ENCODE peak calls at places on chromosomes 4 and X, in ten cellular contexts. G is ovary, I is kidney, P is GM12865, H is IMR-90, D is testis, X is fibroblast of pulmonary artery, Z is bronchial epithelial cell, K is astrocyte, F is A549. C is an unnamed sample.
A peak's percentile ranks its signal among the peaks of the same experiment; 100 is the strongest.

GRCh38 chr4:102036619-102037376 is 246.3 kb downstream of the BANK1 start:
- DNase-seq in G (no peak), I (no peak), P (no peak), H (peak; percentile 25), D (no peak), X (peak; percentile 34), Z (peak; percentile 41), K (peak; percentile 29), F (no peak), C (no peak)

GRCh38 chrX:119826399-119826959 is 26.3 kb downstream of the UPF3B start:
- DNase-seq in G (no peak), I (no peak), P (peak; percentile 32), H (peak; percentile 39), D (no peak), X (peak; percentile 40), Z (peak; percentile 9), K (peak; percentile 15), F (no peak), C (no peak)

GRCh38 chr4:24808955-24809354 is 13.6 kb downstream of the SOD3 start:
- DNase-seq in G (no peak), I (no peak), P (no peak), H (no peak), D (no peak), X (no peak), Z (no peak), K (no peak), F (no peak), C (no peak)

GRCh38 chr4:1549638-1550035 is 134.5 kb downstream of the FAM53A start:
- DNase-seq in G (no peak), I (peak; percentile 64), P (no peak), H (no peak), D (no peak), X (no peak), Z (no peak), K (no peak), F (no peak), C (no peak)

GRCh38 chr4:156941940-156942548 is 29.6 kb downstream of the PDGFC start:
- DNase-seq in G (peak; percentile 47), I (no peak), P (no peak), H (peak; percentile 97), D (peak; percentile 17), X (peak; percentile 93), Z (peak; percentile 94), K (peak; percentile 95), F (peak; percentile 11), C (peak; percentile 85)

GRCh38 chr4:183659919-183660318 is 826 bp downstream of the TRAPPC11 start:
- DNase-seq in G (no peak), I (no peak), P (peak; percentile 5), H (peak; percentile 7), D (no peak), X (no peak), Z (peak; percentile 17), K (no peak), F (no peak), C (no peak)

GRCh38 chr4:48370260-48371134 is 29.2 kb downstream of the SLAIN2 start:
- DNase-seq in G (no peak), I (no peak), P (peak; percentile 49), H (no peak), D (no peak), X (no peak), Z (no peak), K (no peak), F (no peak), C (no peak)

GRCh38 chr4:113383111-113383785 is 333.8 kb downstream of the ANK2 start:
- DNase-seq in G (no peak), I (no peak), P (no peak), H (peak; percentile 67), D (no peak), X (peak; percentile 98), Z (no peak), K (peak; percentile 82), F (no peak), C (no peak)

GRCh38 chrX:41022579-41022978 is 62.7 kb upstream of the USP9X start:
- DNase-seq in G (no peak), I (no peak), P (no peak), H (peak; percentile 38), D (no peak), X (peak; percentile 46), Z (peak; percentile 84), K (peak; percentile 39), F (no peak), C (no peak)

GRCh38 chr4:81690871-81691270 is 219.2 kb upstream of the RASGEF1B start:
- DNase-seq in G (no peak), I (no peak), P (no peak), H (no peak), D (no peak), X (no peak), Z (no peak), K (no peak), F (no peak), C (no peak)

GRCh38 chr4:81685105-81685504 is 213.4 kb upstream of the RASGEF1B start:
- DNase-seq in G (no peak), I (no peak), P (no peak), H (no peak), D (no peak), X (no peak), Z (no peak), K (peak; percentile 2), F (no peak), C (no peak)

GRCh38 chr4:81687470-81687869 is 215.8 kb upstream of the RASGEF1B start:
- DNase-seq in G (no peak), I (no peak), P (no peak), H (no peak), D (no peak), X (no peak), Z (no peak), K (no peak), F (no peak), C (no peak)

GRCh38 chr4:81684357-81684756 is 212.7 kb upstream of the RASGEF1B start:
- DNase-seq in G (no peak), I (no peak), P (no peak), H (no peak), D (no peak), X (no peak), Z (no peak), K (no peak), F (no peak), C (no peak)

GRCh38 chr4:81688085-81688484 is 216.4 kb upstream of the RASGEF1B start:
- DNase-seq in G (no peak), I (no peak), P (no peak), H (no peak), D (no peak), X (peak; percentile 22), Z (peak; percentile 35), K (no peak), F (no peak), C (no peak)
- TF ChIP-seq CTCF in G (no peak), I (no peak), P (no peak), H (peak; percentile 13), D (no peak), X (peak; percentile 15), Z (peak; percentile 46), K (no peak), F (no peak), C (no peak)

GRCh38 chrX:96841325-96841724 is 42.4 kb upstream of the RPA4 start:
- DNase-seq in G (no peak), I (no peak), P (no peak), H (no peak), D (no peak), X (no peak), Z (no peak), K (no peak), F (no peak), C (no peak)

GRCh38 chrX:96837808-96838207 is 45.9 kb upstream of the RPA4 start:
- DNase-seq in G (no peak), I (no peak), P (no peak), H (peak; percentile 8), D (no peak), X (peak; percentile 16), Z (peak; percentile 51), K (peak; percentile 24), F (no peak), C (no peak)

GRCh38 chrX:96846841-96847240 is 36.9 kb upstream of the RPA4 start:
- DNase-seq in G (no peak), I (no peak), P (no peak), H (no peak), D (no peak), X (no peak), Z (no peak), K (no peak), F (no peak), C (no peak)

DNA sequence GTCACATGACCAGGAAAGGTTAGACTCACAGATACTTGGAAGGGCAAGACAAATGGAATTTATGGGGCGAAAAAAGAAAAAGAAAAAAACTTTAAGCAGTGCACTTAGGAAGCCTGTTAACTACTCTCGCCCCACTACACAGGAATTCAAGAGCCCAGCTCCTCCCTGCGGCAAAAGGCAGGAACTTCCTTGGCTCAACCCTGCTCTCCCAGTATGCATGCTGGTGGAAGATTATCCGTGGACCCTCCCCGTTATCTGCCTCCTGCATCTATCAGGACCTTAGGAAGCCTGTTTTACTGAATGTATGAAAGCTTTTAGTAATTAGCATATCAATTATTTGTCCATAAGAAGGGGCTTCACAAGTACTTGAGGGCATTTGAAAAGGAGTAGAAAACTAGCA is 40.1 kb upstream of the RPA4 start:
- DNase-seq in G (no peak), I (no peak), P (no peak), H (no peak), D (no peak), X (peak; percentile 23), Z (no peak), K (no peak), F (no peak), C (no peak)
- TF ChIP-seq CTCF in G (no peak), I (no peak), P (no peak), H (no peak), D (no peak), X (peak; percentile 26), Z (no peak), K (no peak), F (no peak), C (peak; percentile 13)

DNA sequence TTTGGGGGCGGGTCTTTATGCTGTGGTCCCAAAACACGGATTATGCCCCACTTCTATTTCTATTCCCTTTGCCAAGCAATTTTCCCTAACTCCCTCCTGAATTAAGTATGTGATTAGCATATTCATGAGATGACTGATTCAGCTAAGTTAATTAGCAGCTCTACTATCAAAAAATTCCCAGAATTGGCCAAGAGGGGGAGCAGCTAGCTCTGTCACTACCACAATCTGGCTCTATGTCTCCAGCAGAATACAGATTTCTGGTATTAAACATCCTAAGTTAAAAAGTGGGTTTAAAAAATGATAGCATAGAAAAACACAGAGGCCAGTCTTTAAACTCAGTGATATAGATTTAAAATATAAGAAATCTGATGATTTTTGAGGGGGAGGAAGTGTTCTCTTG is 80.3 kb downstream of the GPC4 start:
- DNase-seq in G (no peak), I (no peak), P (peak; percentile 3), H (peak; percentile 26), D (peak; percentile 26), X (peak; percentile 32), Z (peak; percentile 26), K (no peak), F (peak; percentile 1), C (no peak)
- TF ChIP-seq CTCF in G (peak; percentile 21), I (peak; percentile 35), P (peak; percentile 25), H (peak; percentile 55), D (peak; percentile 34), X (peak; percentile 50), Z (peak; percentile 41), K (peak; percentile 60), F (peak; percentile 42), C (peak; percentile 80)

DNA sequence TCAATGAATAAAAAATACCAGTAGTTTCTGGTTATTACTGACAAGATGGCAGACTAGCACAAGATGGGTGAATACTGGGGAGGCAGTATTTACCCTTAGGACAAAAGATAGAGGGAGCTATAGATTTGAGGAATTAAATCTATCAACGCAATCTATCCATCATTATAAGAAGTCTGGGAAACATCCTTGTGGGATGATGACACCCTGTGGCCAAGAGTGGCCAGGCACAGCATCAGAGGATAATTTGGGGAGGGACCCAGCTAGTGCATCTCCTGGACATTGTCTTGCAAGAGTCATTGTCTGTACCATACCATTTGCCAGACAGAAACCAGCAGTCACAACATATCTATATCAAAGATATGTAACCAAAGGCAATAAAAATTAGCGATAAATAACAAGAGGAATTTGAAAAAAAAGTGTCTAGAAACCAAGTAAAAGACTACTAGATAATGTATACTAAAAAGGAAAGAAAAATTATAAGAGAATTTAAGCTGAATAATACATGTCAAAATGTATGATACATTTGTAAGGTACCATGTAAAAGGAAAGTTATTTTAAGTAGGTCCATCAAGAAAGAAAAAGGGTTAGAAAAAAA is 22.9 kb downstream of the KCTD8 start:
- DNase-seq in G (no peak), I (no peak), P (no peak), H (peak; percentile 2), D (peak; percentile 44), X (peak; percentile 50), Z (peak; percentile 33), K (no peak), F (no peak), C (no peak)
- TF ChIP-seq CTCF in G (no peak), I (peak; percentile 24), P (no peak), H (peak; percentile 43), D (peak; percentile 13), X (peak; percentile 69), Z (peak; percentile 38), K (peak; percentile 71), F (no peak), C (peak; percentile 46)

C was measured in osteocyte.